ENCODE peak calls at places on chromosomes 4 and X, in nine cellular contexts. E is natural killer cell; M is GM19239; B is coronary artery; V is breast epithelium; L is stimulated activated CD4-positive, alpha-beta T cell treated with anti-CD3 and anti-CD28 coated beads, Interleukin-2, amount 100 ng/mL, for 48 hours; N is mesendoderm; K is NCI-H1105 treated with DMSO at 0.1 percent for 48 hours; G is LoVo. D is an unnamed sample.

GRCh38 chrX:103063191-103063845 is 653 bp downstream of the BEX1 start:
- DNase-seq in E (no peak), M (no peak), B (no peak), V (no peak), L (no peak), N (peak), K (peak), G (no peak), D (peak)

GRCh38 chr4:74768857-74769525 is 25.3 kb downstream of the BTC start:
- DNase-seq in E (no peak), M (no peak), B (no peak), V (no peak), L (no peak), N (no peak), K (no peak), G (peak), D (no peak)

GRCh38 chr4:1116837-1117236 is 3.5 kb upstream of the RNF212 start:
- DNase-seq in E (no peak), M (no peak), B (no peak), V (no peak), L (no peak), N (no peak), K (no peak), G (no peak), D (no peak)

GRCh38 chr4:7650606-7651400 is 216.1 kb upstream of the PSAPL1 start:
- DNase-seq in E (peak), M (no peak), B (no peak), V (no peak), L (no peak), N (peak), K (no peak), G (no peak), D (peak)

GRCh38 chrX:93637591-93637990 is 35.8 kb downstream of the NAP1L3 start:
- DNase-seq in E (no peak), M (no peak), B (no peak), V (no peak), L (no peak), N (no peak), K (no peak), G (no peak), D (no peak)

GRCh38 chrX:109934434-109934833 is 68.5 kb upstream of the TMEM164 start:
- DNase-seq in E (no peak), M (no peak), B (no peak), V (no peak), L (no peak), N (no peak), K (no peak), G (no peak), D (no peak)

GRCh38 chrX:118975831-118976598 is 1.6 kb downstream of the LONRF3 start:
- DNase-seq in E (peak), M (no peak), B (peak), V (peak), L (peak), N (peak), K (peak), G (peak), D (peak)

GRCh38 chrX:64188901-64189300 is 16.6 kb downstream of the AMER1 start:
- DNase-seq in E (no peak), M (no peak), B (peak), V (no peak), L (no peak), N (no peak), K (no peak), G (no peak), D (no peak)

GRCh38 chr4:131258361-131258760 is 1890.7 kb upstream of the PCDH10 start:
- DNase-seq in E (no peak), M (no peak), B (no peak), V (no peak), L (no peak), N (peak), K (no peak), G (no peak), D (no peak)

GRCh38 chr4:6902318-6903042 is 7.1 kb upstream of the TBC1D14 start:
- DNase-seq in E (no peak), M (no peak), B (no peak), V (no peak), L (no peak), N (peak), K (no peak), G (no peak), D (no peak)

GRCh38 chr4:20196476-20196875 is 55.2 kb upstream of the SLIT2 start:
- DNase-seq in E (no peak), M (no peak), B (no peak), V (no peak), L (no peak), N (no peak), K (no peak), G (no peak), D (no peak)

GRCh38 chrX:11648705-11649519 is 16.8 kb downstream of the ARHGAP6 start:
- DNase-seq in E (no peak), M (no peak), B (no peak), V (no peak), L (no peak), N (no peak), K (no peak), G (no peak), D (no peak)

GRCh38 chr4:164731827-164732474 is 22.0 kb upstream of the SMIM31 start:
- DNase-seq in E (peak), M (peak), B (no peak), V (no peak), L (peak), N (peak), K (peak), G (peak), D (peak)

GRCh38 chr4:136939781-136940180 is 592.5 kb downstream of the PCDH18 start:
- DNase-seq in E (no peak), M (no peak), B (no peak), V (no peak), L (no peak), N (no peak), K (no peak), G (no peak), D (no peak)

GRCh38 chrX:143304518-143304917 is 212.8 kb downstream of the SPANXN3 start:
- DNase-seq in E (no peak), M (no peak), B (no peak), V (no peak), L (no peak), N (no peak), K (no peak), G (no peak), D (no peak)

GRCh38 chr4:176001171-176002006 is 64.3 kb upstream of the WDR17 start:
- DNase-seq in E (no peak), M (no peak), B (no peak), V (no peak), L (no peak), N (peak), K (peak), G (no peak), D (peak)

GRCh38 chrX:120672389-120672788 is 42.5 kb upstream of the C1GALT1C1 start:
- DNase-seq in E (no peak), M (no peak), B (no peak), V (peak), L (no peak), N (no peak), K (no peak), G (no peak), D (peak)

GRCh38 chrX:8726031-8726652 is 5.8 kb downstream of the ANOS1 start:
- DNase-seq in E (no peak), M (no peak), B (no peak), V (no peak), L (no peak), N (peak), K (peak), G (no peak), D (no peak)

GRCh38 chrX:10566726-10567097 is 53.7 kb downstream of the MID1 start:
- DNase-seq in E (no peak), M (no peak), B (no peak), V (no peak), L (no peak), N (no peak), K (no peak), G (no peak), D (no peak)

GRCh38 chr4:89411539-89411938 is 103.9 kb upstream of the GPRIN3 start:
- DNase-seq in E (no peak), M (no peak), B (no peak), V (no peak), L (no peak), N (peak), K (no peak), G (no peak), D (no peak)

GRCh38 chrX:140500427-140500826 is 4.4 kb downstream of the SOX3 start:
- DNase-seq in E (no peak), M (no peak), B (no peak), V (no peak), L (no peak), N (no peak), K (no peak), G (no peak), D (no peak)

GRCh38 chr4:122065915-122066314 is 86.2 kb upstream of the BLTP1 start:
- DNase-seq in E (no peak), M (no peak), B (no peak), V (no peak), L (no peak), N (no peak), K (no peak), G (no peak), D (no peak)

GRCh38 chr4:156970501-156971167 is 965 bp downstream of the PDGFC start:
- DNase-seq in E (no peak), M (no peak), B (peak), V (peak), L (no peak), N (peak), K (peak), G (peak), D (peak)

GRCh38 chr4:112519689-112520597 is 4.0 kb upstream of the NEUROG2 start:
- DNase-seq in E (no peak), M (no peak), B (no peak), V (no peak), L (no peak), N (peak), K (no peak), G (no peak), D (no peak)

GRCh38 chr4:42281324-42282020 is 115.8 kb upstream of the SHISA3 start:
- DNase-seq in E (no peak), M (no peak), B (no peak), V (no peak), L (no peak), N (no peak), K (no peak), G (no peak), D (no peak)

GRCh38 chrX:133745361-133745760 is 240.0 kb downstream of the GPC3 start:
- DNase-seq in E (no peak), M (no peak), B (no peak), V (no peak), L (no peak), N (no peak), K (no peak), G (no peak), D (no peak)

GRCh38 chr4:182384496-182385155 is 141.4 kb downstream of the TENM3 start:
- DNase-seq in E (no peak), M (no peak), B (no peak), V (no peak), L (no peak), N (peak), K (no peak), G (no peak), D (no peak)

GRCh38 chr4:25448379-25449109 is 71.5 kb downstream of the ANAPC4 start:
- DNase-seq in E (no peak), M (no peak), B (no peak), V (no peak), L (no peak), N (peak), K (no peak), G (no peak), D (peak)

GRCh38 chrX:147079457-147079856 is 264.9 kb upstream of the CXorf51A start:
- DNase-seq in E (no peak), M (no peak), B (no peak), V (no peak), L (no peak), N (no peak), K (no peak), G (no peak), D (no peak)

GRCh38 chr4:137694138-137694537 is 161.8 kb upstream of the PCDH18 start:
- DNase-seq in E (no peak), M (no peak), B (no peak), V (no peak), L (no peak), N (no peak), K (no peak), G (no peak), D (no peak)

GRCh38 chrX:153398275-153398960 is 2.7 kb downstream of the PNMA6E start:
- DNase-seq in E (no peak), M (no peak), B (no peak), V (no peak), L (no peak), N (no peak), K (no peak), G (no peak), D (no peak)

GRCh38 chrX:12999422-12999821 is 24.5 kb downstream of the TMSB4X start:
- DNase-seq in E (no peak), M (no peak), B (no peak), V (no peak), L (no peak), N (no peak), K (no peak), G (no peak), D (no peak)

GRCh38 chrX:70219938-70220764 is 14.3 kb upstream of the AWAT1 start:
- DNase-seq in E (no peak), M (no peak), B (no peak), V (no peak), L (no peak), N (peak), K (no peak), G (peak), D (peak)

GRCh38 chr4:87864321-87864720 is 31.6 kb downstream of the MEPE start:
- DNase-seq in E (no peak), M (no peak), B (no peak), V (no peak), L (no peak), N (no peak), K (no peak), G (no peak), D (no peak)

GRCh38 chrX:136963973-136964372 is 69.8 kb downstream of the GPR101 start:
- DNase-seq in E (no peak), M (no peak), B (no peak), V (no peak), L (no peak), N (no peak), K (no peak), G (no peak), D (no peak)

GRCh38 chr4:1024882-1025552 is 13.6 kb downstream of the FGFRL1 start:
- DNase-seq in E (no peak), M (no peak), B (no peak), V (no peak), L (no peak), N (no peak), K (no peak), G (no peak), D (no peak)

GRCh38 chrX:123884809-123885408 is 25.1 kb downstream of the XIAP start:
- DNase-seq in E (no peak), M (no peak), B (no peak), V (no peak), L (peak), N (peak), K (peak), G (peak), D (peak)